ENCODE peak calls at places on chromosomes 5 and 9, in seven cellular contexts. C is Calu3; J is stomach; S is CD8-positive, alpha-beta T cell; O is omental fat pad; M is foreskin fibroblast; F is epithelial cell of esophagus. L is an unnamed sample.

GRCh38 chr9:121935744-121936143 is 157.4 kb downstream of the TTLL11 start:
- DNase-seq in J (no peak), S (no peak), C (no peak), F (no peak), O (no peak), M (no peak), L (no peak)

GRCh38 chr9:38441347-38442085 is 17.3 kb upstream of the IGFBPL1 start:
- DNase-seq in M (no peak), F (no peak), S (no peak), C (no peak), J (no peak), O (no peak), L (no peak)

GRCh38 chr5:17365326-17365725 is 132.7 kb upstream of the TAF11L2 start:
- DNase-seq in C (no peak), J (no peak), M (no peak), S (no peak), O (no peak), F (no peak), L (no peak)

GRCh38 chr5:40988761-40989510 is 79.6 kb downstream of the C7 start:
- DNase-seq in S (no peak), O (no peak), J (no peak), C (no peak), M (no peak), F (peak), L (no peak)

GRCh38 chr5:118687671-118688621 is 300.4 kb downstream of the DTWD2 start:
- DNase-seq in C (no peak), S (no peak), J (no peak), M (peak), F (peak), O (no peak), L (no peak)

GRCh38 chr5:73120222-73121108 is at the start of gene TMEM171:
- DNase-seq in C (peak), O (no peak), F (peak), M (peak), S (no peak), J (peak), L (peak)

GRCh38 chr9:12853021-12853420 is 78.2 kb downstream of the LURAP1L start:
- DNase-seq in O (no peak), S (no peak), F (peak), M (peak), C (no peak), J (no peak), L (no peak)

GRCh38 chr5:135149956-135150723 is 116.1 kb upstream of the PITX1 start:
- DNase-seq in J (no peak), S (peak), M (no peak), O (no peak), C (no peak), F (no peak), L (no peak)

GRCh38 chr9:93288341-93288740 is 104.4 kb downstream of the WNK2 start:
- DNase-seq in C (no peak), M (no peak), O (no peak), S (no peak), J (peak), F (no peak), L (no peak)

GRCh38 chr5:143106175-143106574 is 297.3 kb downstream of the NR3C1 start:
- DNase-seq in S (no peak), J (peak), C (peak), O (no peak), M (peak), F (peak), L (no peak)

GRCh38 chr5:87300744-87301143 is 33.1 kb downstream of the RASA1 start:
- DNase-seq in F (peak), O (no peak), M (peak), J (no peak), S (no peak), C (peak), L (no peak)

DNA sequence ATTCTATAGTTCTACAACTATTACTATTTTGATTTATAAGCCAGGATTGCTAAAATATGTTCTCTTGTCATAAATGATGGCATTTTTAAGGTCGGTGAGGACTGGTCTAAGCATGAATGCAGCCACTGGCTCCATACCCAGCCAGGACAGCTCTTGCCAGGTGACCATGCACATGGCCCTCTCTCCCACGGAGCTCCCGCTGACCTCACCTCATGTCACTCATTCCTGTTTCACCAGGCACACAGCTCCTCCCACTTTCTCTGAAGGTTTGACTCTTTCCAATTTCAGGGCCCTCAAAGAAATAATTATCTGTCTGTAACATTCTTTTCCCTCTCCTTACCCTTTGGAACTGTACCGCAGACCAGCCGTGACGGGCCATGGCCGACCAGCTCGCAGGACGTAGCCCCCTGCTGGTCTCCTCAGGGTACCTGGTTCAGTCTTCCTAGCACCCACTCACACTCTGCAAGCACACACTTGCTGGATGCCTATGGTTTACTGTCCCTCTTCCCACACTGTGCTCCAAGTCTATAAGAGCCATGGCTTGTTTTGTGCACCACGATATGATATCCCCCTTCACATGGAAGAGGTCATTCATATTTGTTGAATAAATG is 72.6 kb downstream of the LIFR start:
- DNase-seq in J (no peak), M (no peak), O (no peak), S (no peak), F (no peak), C (no peak), L (no peak)
- TF ChIP-seq CTCF in J (no peak), M (no peak), O (no peak), S (no peak), F (no peak), C (no peak), L (no peak)

GRCh38 chr5:38515081-38515480 is 41.4 kb downstream of the LIFR start:
- DNase-seq in M (no peak), F (no peak), C (no peak), S (no peak), O (no peak), J (no peak), L (no peak)

GRCh38 chr5:38518341-38518740 is 38.1 kb downstream of the LIFR start:
- DNase-seq in M (peak), O (no peak), F (no peak), C (no peak), S (no peak), J (no peak), L (no peak)

GRCh38 chr5:38519476-38519875 is 37.0 kb downstream of the LIFR start:
- DNase-seq in F (no peak), C (no peak), O (no peak), M (no peak), J (no peak), S (no peak), L (no peak)

GRCh38 chr5:38515648-38516047 is 40.8 kb downstream of the LIFR start:
- DNase-seq in O (no peak), C (no peak), F (peak), S (no peak), J (no peak), M (peak), L (no peak)
- TF ChIP-seq CTCF in O (no peak), C (no peak), F (peak), S (no peak), J (no peak), M (peak), L (peak)

GRCh38 chr5:425714-426113 is 17.3 kb upstream of the EXOC3 start:
- DNase-seq in F (no peak), S (no peak), M (peak), O (no peak), C (peak), J (no peak), L (no peak)
- TF ChIP-seq CTCF in F (peak), S (no peak), M (no peak), O (no peak), C (no peak), J (no peak), L (no peak)

GRCh38 chr5:94771742-94772141 is 153.3 kb downstream of the SLF1 start:
- DNase-seq in J (no peak), F (no peak), C (no peak), S (no peak), O (no peak), M (no peak), L (no peak)
- TF ChIP-seq CTCF in J (no peak), F (no peak), C (no peak), S (no peak), O (no peak), M (no peak), L (no peak)

GRCh38 chr5:82348749-82349148 is 70.6 kb upstream of the RPS23 start:
- DNase-seq in C (no peak), F (no peak), S (no peak), O (no peak), J (no peak), M (peak), L (no peak)

GRCh38 chr5:82347213-82347947 is 69.2 kb upstream of the RPS23 start:
- DNase-seq in C (no peak), O (no peak), M (peak), J (no peak), F (peak), S (no peak), L (peak)

GRCh38 chr5:82352146-82352791 is 74.1 kb upstream of the RPS23 start:
- DNase-seq in M (peak), C (no peak), F (peak), O (no peak), J (no peak), S (no peak), L (no peak)

GRCh38 chr5:82351754-82352145 is 73.6 kb upstream of the RPS23 start:
- DNase-seq in C (peak), M (peak), F (peak), O (no peak), S (no peak), J (no peak), L (no peak)

DNA sequence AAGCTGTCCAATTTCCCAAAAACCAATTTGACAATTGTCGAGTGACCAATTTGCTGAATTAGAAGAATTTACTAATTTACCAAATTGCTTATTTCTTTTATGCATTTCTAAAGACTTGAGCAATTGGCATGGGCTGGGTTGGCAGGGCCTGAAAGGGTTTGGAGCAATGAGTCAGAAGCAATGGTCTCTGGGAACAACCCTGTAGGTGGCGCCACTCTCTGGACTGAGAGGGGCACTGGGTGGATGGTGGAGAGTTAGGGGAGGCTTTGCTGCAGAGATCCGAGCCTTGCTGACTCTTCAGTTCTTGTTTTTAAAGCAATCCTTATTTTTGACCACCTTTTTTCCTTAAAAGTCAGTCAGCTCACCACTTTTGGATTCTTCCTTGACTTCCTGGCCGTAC is 71.5 kb upstream of the RPS23 start:
- DNase-seq in F (peak), S (no peak), M (peak), O (no peak), J (no peak), C (peak), L (peak)
- TF ChIP-seq CTCF in F (peak), S (no peak), M (peak), O (no peak), J (no peak), C (peak), L (peak)

GRCh38 chr5:10331341-10331796 is 22.1 kb upstream of the MARCHF6 start:
- DNase-seq in O (no peak), F (no peak), J (peak), M (peak), S (peak), C (no peak), L (no peak)

GRCh38 chr5:10334830-10335229 is 18.7 kb upstream of the MARCHF6 start:
- DNase-seq in F (no peak), O (no peak), S (no peak), C (no peak), J (no peak), M (no peak), L (no peak)

GRCh38 chr5:10332301-10332700 is 21.2 kb upstream of the MARCHF6 start:
- DNase-seq in F (no peak), M (no peak), J (no peak), C (no peak), S (no peak), O (no peak), L (no peak)

GRCh38 chr5:10335711-10336470 is 17.6 kb upstream of the MARCHF6 start:
- DNase-seq in O (no peak), J (no peak), C (no peak), M (no peak), S (no peak), F (no peak), L (no peak)

DNA sequence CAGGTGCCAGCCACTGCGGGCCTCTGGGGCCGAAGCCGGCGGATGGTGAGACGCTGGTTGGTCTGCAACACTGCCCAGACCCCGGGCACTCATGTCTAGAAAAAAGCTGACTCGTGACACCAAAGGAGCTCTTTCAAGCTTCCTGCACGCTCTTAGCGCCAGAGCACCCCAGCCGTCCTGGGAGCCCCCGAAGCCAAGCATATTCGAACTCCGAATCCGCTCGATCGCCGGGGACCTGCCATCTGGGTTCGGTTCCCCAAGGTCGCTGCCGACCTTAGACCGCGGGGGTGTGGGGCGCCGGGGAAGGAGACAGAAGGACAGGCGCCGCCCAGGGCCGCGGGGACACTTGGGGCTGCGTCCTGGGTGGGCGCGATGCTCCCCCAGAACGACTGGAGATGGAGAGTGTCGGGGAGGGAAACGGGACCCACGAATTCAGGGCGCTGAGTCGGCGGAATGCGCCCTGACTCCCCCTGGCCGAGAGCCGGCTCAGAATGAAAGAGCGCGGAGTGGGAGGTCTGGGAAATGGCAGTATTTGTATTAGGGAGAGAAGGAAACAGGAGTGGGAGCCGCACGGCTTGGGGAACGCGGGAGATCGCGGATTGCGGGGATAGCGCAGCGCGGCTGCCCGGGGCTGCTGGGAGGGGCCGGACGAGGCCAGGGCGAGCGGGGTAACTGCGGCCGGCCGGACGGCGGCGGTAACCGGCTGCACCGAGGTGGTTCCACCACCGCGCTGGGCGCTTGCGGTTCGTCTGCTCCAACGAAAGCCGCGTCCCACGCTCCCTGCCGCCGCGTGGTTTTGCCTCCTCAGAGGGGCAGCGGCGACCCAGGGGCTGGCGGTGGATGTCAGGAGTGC is 20.1 kb upstream of the MARCHF6 start:
- DNase-seq in M (peak), C (peak), O (no peak), J (peak), F (peak), S (no peak), L (peak)
- TF ChIP-seq CTCF in M (no peak), C (no peak), O (no peak), J (peak), F (no peak), S (no peak), L (peak)

GRCh38 chr9:316382-316965 is 101.8 kb downstream of the DOCK8 start:
- DNase-seq in S (no peak), M (no peak), F (peak), J (no peak), O (no peak), C (no peak), L (no peak)
- TF ChIP-seq CTCF in S (no peak), M (no peak), F (peak), J (no peak), O (no peak), C (no peak), L (no peak)

GRCh38 chr9:15304620-15305019 is 2.4 kb downstream of the TTC39B start:
- DNase-seq in M (no peak), J (no peak), C (no peak), O (no peak), S (no peak), F (peak), L (no peak)

GRCh38 chr9:15307523-15307841 is 466 bp upstream of the TTC39B start:
- DNase-seq in S (no peak), J (no peak), F (no peak), C (no peak), M (no peak), O (no peak), L (no peak)

GRCh38 chr9:15308511-15308910 is 1.5 kb upstream of the TTC39B start:
- DNase-seq in C (no peak), J (no peak), M (peak), O (no peak), F (peak), S (no peak), L (no peak)

GRCh38 chr9:15306068-15306756 is 804 bp downstream of the TTC39B start:
- DNase-seq in J (peak), C (peak), M (peak), O (peak), F (peak), S (peak), L (peak)

DNA sequence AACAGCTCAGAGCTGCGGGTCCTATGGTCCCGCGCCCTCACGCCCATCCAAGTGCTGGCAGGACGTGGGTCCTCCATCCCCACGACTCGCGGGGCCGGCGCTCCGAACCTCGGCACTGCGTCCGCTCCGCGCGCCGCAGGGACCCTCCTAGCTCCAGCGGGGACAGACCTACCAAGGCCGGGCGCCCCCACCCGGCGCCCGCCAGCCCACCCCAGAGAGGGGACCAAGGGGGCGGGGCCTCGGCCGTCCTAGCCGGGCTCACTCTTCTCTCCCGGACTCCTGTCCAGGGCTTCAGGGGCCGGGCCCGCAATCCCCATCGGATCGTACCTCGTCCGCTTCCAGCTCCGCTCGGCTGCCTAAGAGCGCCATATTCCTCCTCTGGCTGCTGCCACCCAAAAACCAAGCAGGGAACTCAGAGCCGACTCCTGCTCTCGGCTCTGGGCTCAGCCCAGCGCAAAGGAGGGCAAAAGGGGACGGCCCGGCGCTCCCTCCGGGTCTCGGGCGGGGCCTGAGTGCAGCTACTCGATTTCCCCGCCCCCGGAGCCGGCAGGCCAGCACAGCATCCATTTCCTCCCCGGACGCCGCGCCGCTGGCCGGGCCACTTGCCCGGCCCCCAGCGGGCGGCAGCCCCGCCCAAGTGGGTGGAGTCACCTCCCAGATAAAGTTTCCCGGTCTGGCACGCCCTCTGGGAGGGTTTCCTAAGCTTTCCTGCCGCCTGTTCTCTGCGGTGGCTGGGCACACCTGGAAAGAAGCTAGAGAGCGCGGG is at the start of gene TTC39B:
- DNase-seq in M (peak), C (peak), O (peak), J (peak), S (peak), F (peak), L (peak)
- TF ChIP-seq CTCF in M (no peak), C (no peak), O (no peak), J (no peak), S (no peak), F (no peak), L (no peak)

DNA sequence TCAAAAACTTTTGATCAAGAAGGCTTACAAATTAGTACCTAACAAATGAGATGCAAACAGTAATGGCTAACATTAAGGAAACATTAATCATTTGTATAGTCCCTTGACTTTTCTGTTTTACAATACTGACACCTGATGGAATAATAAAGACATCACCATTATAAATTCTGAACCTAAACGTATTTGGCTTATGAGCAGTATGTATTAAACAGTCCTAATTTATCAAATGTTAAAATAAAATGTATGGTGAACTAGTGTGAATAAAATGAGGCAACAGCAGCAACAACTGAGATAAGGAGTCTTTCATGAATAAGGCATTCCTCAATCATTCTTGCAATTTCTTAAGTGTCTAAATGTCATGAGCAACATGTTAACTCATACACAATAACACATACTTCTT is 6.0 kb downstream of the PUM3 start:
- DNase-seq in J (no peak), O (no peak), C (no peak), S (no peak), M (no peak), F (peak), L (no peak)
- TF ChIP-seq CTCF in J (no peak), O (no peak), C (no peak), S (no peak), M (no peak), F (peak), L (peak)

GRCh38 chr9:81522721-81523551 is 166.4 kb downstream of the TLE1 start:
- DNase-seq in M (peak), J (no peak), F (peak), S (no peak), C (no peak), O (no peak), L (no peak)
- TF ChIP-seq CTCF in M (peak), J (peak), F (peak), S (no peak), C (no peak), O (no peak), L (peak)